ENCODE peak calls at places on chromosomes 13 and 19, in six cellular contexts. One of them, this sample, is unnamed.

GRCh38 chr13:30711375-30711774 is 24.0 kb upstream of the ALOX5AP start:
- DNase-seq in G401: no peak
- DNase-seq in NAMALWA: no peak
- DNase-seq in nucleus accumbens: no peak
- DNase-seq in CD8-positive, alpha-beta T cell: no peak
- DNase-seq in neural progenitor cell: no peak
- DNase-seq in this sample: no peak

GRCh38 chr19:7916137-7916907 is 1.7 kb downstream of the TGFBR3L start:
- DNase-seq in neural progenitor cell: peak
- DNase-seq in NAMALWA: peak
- DNase-seq in nucleus accumbens: no peak
- DNase-seq in CD8-positive, alpha-beta T cell: peak
- DNase-seq in G401: no peak
- DNase-seq in this sample: peak

GRCh38 chr13:32314968-32315254 is 252 bp downstream of the ZAR1L start:
- DNase-seq in NAMALWA: peak
- DNase-seq in G401: no peak
- DNase-seq in neural progenitor cell: peak
- DNase-seq in CD8-positive, alpha-beta T cell: peak
- DNase-seq in nucleus accumbens: no peak
- DNase-seq in this sample: no peak

GRCh38 chr13:102392810-102393209 is 9.0 kb downstream of the FGF14 start:
- DNase-seq in G401: no peak
- DNase-seq in CD8-positive, alpha-beta T cell: no peak
- DNase-seq in neural progenitor cell: no peak
- DNase-seq in nucleus accumbens: no peak
- DNase-seq in NAMALWA: no peak
- DNase-seq in this sample: no peak

GRCh38 chr13:97116754-97117153 is 105.4 kb upstream of the MBNL2 start:
- DNase-seq in neural progenitor cell: no peak
- DNase-seq in CD8-positive, alpha-beta T cell: no peak
- DNase-seq in G401: no peak
- DNase-seq in nucleus accumbens: no peak
- DNase-seq in NAMALWA: no peak
- DNase-seq in this sample: peak

GRCh38 chr13:44293908-44294735 is 79.5 kb upstream of the SERP2 start:
- DNase-seq in nucleus accumbens: no peak
- DNase-seq in CD8-positive, alpha-beta T cell: no peak
- DNase-seq in G401: no peak
- DNase-seq in neural progenitor cell: no peak
- DNase-seq in NAMALWA: no peak
- DNase-seq in this sample: no peak

GRCh38 chr19:3494051-3494450 is 6.4 kb downstream of the DOHH start:
- DNase-seq in neural progenitor cell: peak
- DNase-seq in NAMALWA: no peak
- DNase-seq in nucleus accumbens: peak
- DNase-seq in CD8-positive, alpha-beta T cell: no peak
- DNase-seq in G401: no peak
- DNase-seq in this sample: no peak

GRCh38 chr13:50598338-50598737 is 245.2 kb downstream of the DLEU7 start:
- DNase-seq in neural progenitor cell: no peak
- DNase-seq in G401: no peak
- DNase-seq in CD8-positive, alpha-beta T cell: no peak
- DNase-seq in NAMALWA: peak
- DNase-seq in nucleus accumbens: no peak
- DNase-seq in this sample: no peak

GRCh38 chr13:92259523-92259922 is 861.1 kb downstream of the GPC5 start:
- DNase-seq in NAMALWA: no peak
- DNase-seq in G401: no peak
- DNase-seq in CD8-positive, alpha-beta T cell: no peak
- DNase-seq in neural progenitor cell: no peak
- DNase-seq in nucleus accumbens: no peak
- DNase-seq in this sample: no peak

GRCh38 chr19:53333466-53334449 is at the start of gene ZNF845:
- DNase-seq in neural progenitor cell: peak
- DNase-seq in NAMALWA: peak
- DNase-seq in G401: peak
- DNase-seq in CD8-positive, alpha-beta T cell: peak
- DNase-seq in nucleus accumbens: peak
- DNase-seq in this sample: peak

GRCh38 chr19:4557186-4557970 is 2.1 kb downstream of the SEMA6B start:
- DNase-seq in neural progenitor cell: no peak
- DNase-seq in nucleus accumbens: no peak
- DNase-seq in G401: no peak
- DNase-seq in CD8-positive, alpha-beta T cell: no peak
- DNase-seq in NAMALWA: no peak
- DNase-seq in this sample: no peak

GRCh38 chr19:35727053-35727955 is 9.5 kb downstream of the KMT2B start:
- DNase-seq in CD8-positive, alpha-beta T cell: no peak
- DNase-seq in G401: no peak
- DNase-seq in nucleus accumbens: no peak
- DNase-seq in NAMALWA: no peak
- DNase-seq in neural progenitor cell: no peak
- DNase-seq in this sample: no peak

GRCh38 chr13:114148521-114148855 is 16.1 kb upstream of the RASA3 start:
- DNase-seq in G401: no peak
- DNase-seq in CD8-positive, alpha-beta T cell: peak
- DNase-seq in nucleus accumbens: no peak
- DNase-seq in NAMALWA: peak
- DNase-seq in neural progenitor cell: no peak
- DNase-seq in this sample: no peak

GRCh38 chr13:91805605-91806004 is 407.2 kb downstream of the GPC5 start:
- DNase-seq in neural progenitor cell: no peak
- DNase-seq in CD8-positive, alpha-beta T cell: no peak
- DNase-seq in NAMALWA: peak
- DNase-seq in nucleus accumbens: no peak
- DNase-seq in G401: no peak
- DNase-seq in this sample: no peak

GRCh38 chr13:111907341-111907880 is 159.5 kb upstream of the SOX1 start:
- DNase-seq in NAMALWA: no peak
- DNase-seq in neural progenitor cell: no peak
- DNase-seq in G401: no peak
- DNase-seq in CD8-positive, alpha-beta T cell: no peak
- DNase-seq in nucleus accumbens: no peak
- DNase-seq in this sample: no peak

GRCh38 chr13:33276581-33276980 is 9.0 kb downstream of the STARD13 start:
- DNase-seq in neural progenitor cell: no peak
- DNase-seq in nucleus accumbens: no peak
- DNase-seq in NAMALWA: no peak
- DNase-seq in CD8-positive, alpha-beta T cell: no peak
- DNase-seq in G401: no peak
- DNase-seq in this sample: no peak

GRCh38 chr19:33098023-33098652 is 17.2 kb downstream of the GPATCH1 start:
- DNase-seq in neural progenitor cell: no peak
- DNase-seq in nucleus accumbens: no peak
- DNase-seq in CD8-positive, alpha-beta T cell: no peak
- DNase-seq in G401: no peak
- DNase-seq in NAMALWA: no peak
- DNase-seq in this sample: no peak

This sample was measured in upper lobe of left lung.